ENCODE peak calls at places on chromosomes 11 and 22, in eight cellular contexts. W is fibroblast of lung, Q is uterus, I is neural progenitor cell, R is Peyer's patch, M is body of pancreas, F is A549, X is colonic mucosa. H is an unnamed sample.
A peak's percentile ranks its signal among the peaks of the same experiment; 100 is the strongest.

GRCh38 chr22:36026741-36027140 is 1.9 kb downstream of the RBFOX2 start:
- DNase-seq in W (peak; percentile 48), Q (no peak), I (no peak), R (no peak), M (no peak), F (no peak), X (no peak), H (no peak)

GRCh38 chr11:33682446-33682845 is 18.2 kb downstream of the C11orf91 start:
- DNase-seq in W (no peak), Q (no peak), I (no peak), R (no peak), M (no peak), F (no peak), X (no peak), H (peak; percentile 53)

GRCh38 chr11:62005231-62005661 is 37.8 kb upstream of the FTH1 start:
- DNase-seq in W (no peak), Q (no peak), I (no peak), R (no peak), M (no peak), F (no peak), X (no peak), H (peak; percentile 15)

GRCh38 chr11:15107730-15108515 is 6.8 kb upstream of the INSC start:
- DNase-seq in W (peak; percentile 39), Q (no peak), I (no peak), R (peak; percentile 31), M (no peak), F (no peak), X (no peak), H (no peak)

GRCh38 chr22:46351131-46351735 is 15.7 kb downstream of the TRMU start:
- DNase-seq in W (no peak), Q (no peak), I (no peak), R (no peak), M (no peak), F (no peak), X (no peak), H (no peak)

GRCh38 chr11:69970785-69971535 is 107.2 kb upstream of the ANO1 start:
- DNase-seq in W (no peak), Q (no peak), I (no peak), R (no peak), M (no peak), F (no peak), X (no peak), H (no peak)

GRCh38 chr22:27124336-27125023 is 467.1 kb downstream of the MIAT start:
- DNase-seq in W (peak; percentile 48), Q (no peak), I (no peak), R (no peak), M (no peak), F (no peak), X (peak; percentile 22), H (peak; percentile 13)

GRCh38 chr11:68994161-68994890 is 13.5 kb upstream of the MRGPRD start:
- DNase-seq in W (no peak), Q (no peak), I (no peak), R (no peak), M (no peak), F (no peak), X (no peak), H (no peak)

GRCh38 chr11:702731-703461 is 3.1 kb upstream of the EPS8L2 start:
- DNase-seq in W (no peak), Q (peak; percentile 26), I (no peak), R (no peak), M (peak; percentile 87), F (no peak), X (peak; percentile 74), H (no peak)

GRCh38 chr22:36758792-36759271 is 17.1 kb downstream of the IFT27 start:
- DNase-seq in W (no peak), Q (no peak), I (no peak), R (no peak), M (no peak), F (no peak), X (no peak), H (no peak)

GRCh38 chr11:61780581-61781162 is 11.7 kb downstream of the TMEM258 start:
- DNase-seq in W (no peak), Q (no peak), I (no peak), R (no peak), M (no peak), F (no peak), X (no peak), H (no peak)

GRCh38 chr11:71435278-71435951 is 12.8 kb downstream of the DHCR7 start:
- DNase-seq in W (no peak), Q (no peak), I (no peak), R (no peak), M (no peak), F (no peak), X (no peak), H (no peak)

GRCh38 chr11:292211-293121 is 3.5 kb downstream of the PGGHG start:
- DNase-seq in W (no peak), Q (no peak), I (no peak), R (no peak), M (no peak), F (no peak), X (no peak), H (no peak)

GRCh38 chr11:5405173-5405572 is 16.7 kb upstream of the OR51Q1 start:
- DNase-seq in W (no peak), Q (no peak), I (no peak), R (no peak), M (no peak), F (no peak), X (no peak), H (no peak)

GRCh38 chr11:44557464-44557863 is 8.0 kb upstream of the CD82 start:
- DNase-seq in W (no peak), Q (no peak), I (no peak), R (peak; percentile 39), M (no peak), F (no peak), X (no peak), H (no peak)

GRCh38 chr22:39351689-39352214 is 2.0 kb downstream of the SYNGR1 start:
- DNase-seq in W (peak; percentile 64), Q (no peak), I (no peak), R (peak; percentile 79), M (no peak), F (no peak), X (no peak), H (no peak)

DNA sequence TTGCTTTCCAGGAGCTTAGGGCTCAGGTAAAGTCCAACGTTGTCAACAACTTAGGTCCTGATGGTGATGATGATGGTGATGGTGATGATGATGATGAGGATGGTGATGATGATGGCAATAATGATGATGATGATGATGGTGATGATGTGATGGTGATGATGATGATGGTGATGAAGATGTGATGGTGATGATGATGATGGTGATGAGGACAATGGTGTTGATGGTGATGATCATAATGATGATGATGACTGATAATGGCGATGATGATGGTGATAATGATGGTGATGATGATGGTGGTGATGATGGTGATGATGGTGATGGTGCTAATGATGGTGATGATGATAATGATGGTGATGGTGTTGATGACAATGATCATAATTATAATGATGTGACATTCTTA is 750.2 kb downstream of the TBC1D22A start:
- DNase-seq in W (no peak), Q (no peak), I (no peak), R (no peak), M (no peak), F (no peak), X (no peak), H (no peak)
- TF ChIP-seq CTCF in W (no peak), Q (no peak), I (no peak), R (no peak), M (no peak), F (no peak), X (no peak), H (no peak)

GRCh38 chr11:118263694-118264567 is at the start of gene MPZL2:
- DNase-seq in W (no peak), Q (no peak), I (peak; percentile 63), R (no peak), M (peak; percentile 85), F (no peak), X (peak; percentile 90), H (peak; percentile 15)
- H3K4me3 ChIP-seq in W (no peak within 1 kb of the TSS), Q (peak within 1 kb of the TSS; percentile 13), I (peak within 1 kb of the TSS; percentile 22), R (peak within 1 kb of the TSS; percentile 46), M (peak within 1 kb of the TSS; percentile 9), F (no peak within 1 kb of the TSS), X (peak within 1 kb of the TSS; percentile 40), H (no peak within 1 kb of the TSS)

GRCh38 chr22:50270302-50271010 is at the start of gene MAPK11:
- DNase-seq in W (peak; percentile 72), Q (peak; percentile 71), I (peak; percentile 92), R (peak; percentile 70), M (peak; percentile 77), F (no peak), X (peak; percentile 73), H (peak; percentile 72)

GRCh38 chr22:50269573-50270301 is 443 bp downstream of the MAPK11 start:
- DNase-seq in W (peak; percentile 67), Q (peak; percentile 57), I (no peak), R (no peak), M (peak; percentile 43), F (no peak), X (no peak), H (peak; percentile 79)

GRCh38 chr22:50266994-50267393 is 3.2 kb downstream of the MAPK11 start:
- DNase-seq in W (no peak), Q (no peak), I (no peak), R (no peak), M (no peak), F (no peak), X (no peak), H (no peak)

GRCh38 chr22:50268655-50269113 is 1.5 kb downstream of the MAPK11 start:
- DNase-seq in W (no peak), Q (peak; percentile 52), I (no peak), R (no peak), M (peak; percentile 81), F (no peak), X (peak; percentile 54), H (no peak)

DNA sequence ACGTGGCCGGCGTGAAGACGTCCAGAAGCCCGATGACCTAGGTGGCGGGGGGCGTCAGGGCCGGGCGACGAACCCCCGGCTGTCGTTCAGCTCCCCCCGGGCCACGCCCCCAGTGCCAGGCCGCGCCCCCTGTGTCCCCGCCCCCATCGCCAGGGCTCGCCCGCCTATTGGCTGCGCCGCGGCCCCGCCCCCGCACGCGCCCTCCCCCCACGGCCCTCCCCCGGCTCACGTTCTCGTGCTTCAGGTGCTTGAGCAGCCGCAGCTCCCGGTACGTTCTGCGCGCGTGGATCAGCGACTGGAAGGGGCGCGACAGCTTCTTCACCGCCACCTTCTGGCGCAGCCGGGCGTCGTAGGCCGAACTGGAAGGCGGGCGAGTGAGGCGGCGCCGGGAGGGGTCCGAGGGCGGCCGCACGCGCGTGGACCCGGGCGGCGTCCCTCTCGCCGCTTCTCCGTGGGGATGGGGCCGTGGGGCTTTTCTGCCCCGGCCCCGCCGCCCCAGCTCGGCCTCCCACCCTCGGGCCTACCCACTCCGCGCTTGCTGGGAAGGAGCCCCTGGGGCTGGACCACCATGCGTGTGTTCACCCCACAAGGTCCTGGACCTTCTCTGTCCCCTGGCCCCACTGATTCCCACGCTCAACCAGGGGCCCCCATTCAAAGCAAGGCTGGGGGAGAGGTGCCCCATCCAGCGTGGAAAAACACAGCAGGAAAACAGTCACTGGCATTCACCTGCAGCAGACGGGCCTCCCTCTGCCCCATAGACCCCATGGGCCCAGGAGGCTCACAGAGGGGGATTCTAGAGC is 2.4 kb downstream of the MAPK11 start:
- DNase-seq in W (peak; percentile 51), Q (peak; percentile 71), I (peak; percentile 72), R (no peak), M (peak; percentile 82), F (no peak), X (peak; percentile 73), H (no peak)
- TF ChIP-seq CTCF in W (no peak), Q (peak; percentile 35), I (peak; percentile 45), R (no peak), M (no peak), F (no peak), X (no peak), H (no peak)

DNA sequence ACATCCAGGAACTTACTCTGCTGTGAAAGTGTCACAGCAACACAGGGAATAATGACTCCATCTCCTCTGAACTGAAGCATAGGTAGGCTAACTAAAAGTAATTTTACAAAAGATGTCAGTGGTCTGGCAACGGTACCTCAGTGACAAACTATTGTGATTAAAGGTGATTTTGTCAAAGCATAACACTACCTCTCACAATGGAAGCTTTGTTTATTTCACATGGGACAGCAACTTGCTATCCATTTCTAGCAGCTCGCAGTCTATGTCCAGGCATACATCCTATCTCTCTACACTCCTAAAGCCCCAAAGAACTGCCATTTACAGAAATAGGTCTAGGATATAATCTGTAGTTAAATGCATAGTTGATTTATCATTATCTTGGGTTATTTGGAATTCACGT is 163.0 kb downstream of the KIRREL3 start:
- DNase-seq in W (no peak), Q (no peak), I (no peak), R (no peak), M (no peak), F (no peak), X (no peak), H (no peak)
- H3K4me3 ChIP-seq in W (no peak overlapping the region), Q (no peak overlapping the region), I (no peak overlapping the region), R (no peak overlapping the region), M (no peak overlapping the region), F (no peak overlapping the region), X (no peak overlapping the region), H (no peak overlapping the region)